ENCODE peak calls at places on chromosomes 12 and 14, in five cellular contexts. D, P, Q, X and G are unnamed samples.

GRCh38 chr12:27344760-27345159 is 12.1 kb downstream of the BMAL2 start:
- DNase-seq in D (no peak), P (no peak), Q (no peak), X (no peak), G (no peak)

GRCh38 chr14:71764701-71765347 is 167.4 kb upstream of the RGS6 start:
- DNase-seq in D (no peak), P (peak), Q (no peak), X (no peak), G (no peak)

GRCh38 chr12:79883216-79883615 is 51.7 kb downstream of the PPP1R12A start:
- DNase-seq in D (peak), P (peak), Q (no peak), X (no peak), G (no peak)

GRCh38 chr12:24012528-24012927 is 63.1 kb upstream of the SOX5 start:
- DNase-seq in D (no peak), P (peak), Q (no peak), X (no peak), G (peak)

GRCh38 chr14:25945746-25946145 is 652.1 kb downstream of the NOVA1 start:
- DNase-seq in D (no peak), P (no peak), Q (no peak), X (no peak), G (no peak)

GRCh38 chr14:100031506-100032281 is 33.5 kb upstream of the EVL start:
- DNase-seq in D (peak), P (peak), Q (peak), X (no peak), G (peak)

GRCh38 chr12:22684526-22685118 is 59.7 kb downstream of the ETNK1 start:
- DNase-seq in D (peak), P (peak), Q (no peak), X (no peak), G (peak)

GRCh38 chr14:50371546-50371945 is 25.1 kb downstream of the CDKL1 start:
- DNase-seq in D (no peak), P (no peak), Q (no peak), X (no peak), G (no peak)

GRCh38 chr12:11711675-11712327 is 62.3 kb downstream of the ETV6 start:
- DNase-seq in D (no peak), P (peak), Q (no peak), X (no peak), G (no peak)

DNA sequence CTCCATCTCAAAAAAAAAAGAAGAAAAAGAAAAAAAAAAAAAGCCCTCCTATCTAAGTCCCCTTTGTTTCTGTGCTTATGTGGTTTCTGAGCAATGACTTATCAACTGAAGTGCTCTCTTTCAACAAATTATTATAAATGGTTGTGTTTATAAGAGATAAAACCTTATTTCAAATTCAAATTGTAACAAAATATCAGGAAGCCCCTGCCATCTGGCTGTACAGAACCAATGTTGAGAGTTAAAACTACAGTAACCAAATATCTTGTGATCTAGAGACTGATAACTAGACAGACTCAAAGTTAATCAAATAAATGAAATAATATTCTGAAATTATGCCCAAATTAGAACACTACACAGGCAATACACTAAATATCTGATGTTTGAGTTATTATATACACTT is 143.0 kb upstream of the CPNE8 start:
- DNase-seq in D (no peak), P (no peak), Q (no peak), X (no peak), G (no peak)
- H3K4me3 ChIP-seq in D (no peak), P (no peak), Q (no peak), X (no peak), G (no peak)

DNA sequence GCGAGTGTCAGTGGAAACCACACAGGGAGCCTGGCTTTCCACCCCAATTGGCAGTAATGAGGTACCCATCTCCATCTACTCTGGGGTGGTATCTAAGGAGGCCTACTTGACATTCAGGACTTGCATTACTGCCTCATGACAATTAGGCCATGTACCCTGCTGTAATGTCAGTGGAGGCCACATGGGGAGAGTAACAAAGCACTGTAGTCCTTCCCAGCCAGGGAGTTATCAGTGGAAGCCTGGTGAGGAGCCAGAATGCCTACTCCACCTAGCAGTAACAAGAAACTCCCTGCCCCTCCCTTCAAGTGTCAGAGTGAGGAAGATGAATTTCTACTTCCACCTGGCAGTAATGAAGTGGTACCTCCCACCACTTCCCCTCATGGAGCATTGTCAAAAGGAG is 12.5 kb downstream of the TIMM9 start:
- DNase-seq in D (no peak), P (peak), Q (no peak), X (no peak), G (no peak)
- TF ChIP-seq CTCF in D (no peak), P (no peak), Q (no peak), X (no peak), G (no peak)

GRCh38 chr12:20442322-20442721 is 74.0 kb downstream of the PDE3A start:
- DNase-seq in D (no peak), P (no peak), Q (no peak), X (no peak), G (no peak)
- H3K4me3 ChIP-seq in D (no peak), P (no peak), Q (no peak), X (no peak), G (no peak)

DNA sequence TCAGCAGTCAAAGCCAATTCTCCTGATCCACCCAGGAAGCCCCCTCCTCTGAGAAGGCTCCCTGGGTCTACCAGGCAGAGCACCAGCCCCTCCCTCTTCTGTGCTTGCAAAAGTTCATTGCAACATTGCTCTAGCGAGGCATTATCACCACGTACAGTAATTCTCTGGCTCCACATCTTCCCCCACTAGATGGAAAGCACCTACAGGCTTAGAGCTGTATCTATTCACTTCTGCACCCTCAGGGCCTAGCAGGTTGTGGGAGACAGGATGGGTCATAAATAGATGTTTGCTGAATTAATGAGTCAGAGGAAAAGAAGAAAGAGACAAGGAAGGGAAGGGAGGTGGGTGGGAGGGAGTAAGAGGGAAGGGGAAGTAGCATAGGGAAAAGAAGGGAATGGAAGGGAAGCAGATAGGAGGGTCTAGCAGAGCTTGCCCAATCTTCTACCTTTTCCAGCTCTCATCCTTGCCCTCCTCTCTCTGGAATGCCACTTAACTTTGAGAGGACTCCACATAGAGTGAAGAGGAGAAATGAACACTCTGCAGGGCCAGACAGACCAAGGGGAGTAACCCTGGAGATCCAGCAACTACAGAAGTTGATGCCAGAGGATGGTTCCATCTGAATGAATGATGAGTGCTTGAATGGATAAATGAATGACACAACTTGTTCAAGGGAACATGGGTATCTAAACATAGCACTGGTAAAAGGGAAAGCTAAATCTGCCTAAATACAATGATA is 42.0 kb upstream of the NT5DC3 start:
- DNase-seq in D (no peak), P (peak), Q (no peak), X (no peak), G (no peak)
- TF ChIP-seq CTCF in D (no peak), P (no peak), Q (no peak), X (no peak), G (no peak)